ENCODE peak calls at places on chromosomes 5 and 9, in ten cellular contexts. One of them, this sample, is unnamed.
A peak's percentile ranks its signal among the peaks of the same experiment; 100 is the strongest.

GRCh38 chr5:135345945-135346731 is 52.9 kb downstream of the MACROH2A1 start:
- DNase-seq in mesenteric fat pad: peak; percentile 12
- DNase-seq in retina: no peak
- DNase-seq in GM18507: no peak
- DNase-seq in renal cortical epithelial cell: peak; percentile 24
- DNase-seq in right cardiac atrium: no peak
- DNase-seq in PC-9: no peak
- DNase-seq in Daoy: no peak
- DNase-seq in aorta: peak; percentile 32
- DNase-seq in HEK293T: no peak
- DNase-seq in this sample: no peak

GRCh38 chr5:103562084-103562452 is 521 bp downstream of the NUDT12 start:
- DNase-seq in mesenteric fat pad: no peak
- DNase-seq in retina: no peak
- DNase-seq in GM18507: no peak
- DNase-seq in renal cortical epithelial cell: peak; percentile 1
- DNase-seq in right cardiac atrium: no peak
- DNase-seq in PC-9: no peak
- DNase-seq in Daoy: no peak
- DNase-seq in aorta: no peak
- DNase-seq in HEK293T: no peak
- DNase-seq in this sample: peak; percentile 19

GRCh38 chr5:120293796-120294195 is 170.3 kb upstream of the PRR16 start:
- DNase-seq in mesenteric fat pad: no peak
- DNase-seq in retina: no peak
- DNase-seq in GM18507: no peak
- DNase-seq in renal cortical epithelial cell: peak; percentile 70
- DNase-seq in right cardiac atrium: no peak
- DNase-seq in PC-9: no peak
- DNase-seq in Daoy: peak; percentile 40
- DNase-seq in aorta: no peak
- DNase-seq in HEK293T: no peak
- DNase-seq in this sample: no peak

GRCh38 chr5:32687167-32687831 is 23.8 kb upstream of the NPR3 start:
- DNase-seq in mesenteric fat pad: no peak
- DNase-seq in retina: no peak
- DNase-seq in GM18507: no peak
- DNase-seq in renal cortical epithelial cell: peak; percentile 84
- DNase-seq in right cardiac atrium: no peak
- DNase-seq in PC-9: peak; percentile 36
- DNase-seq in Daoy: no peak
- DNase-seq in aorta: no peak
- DNase-seq in HEK293T: no peak
- DNase-seq in this sample: peak; percentile 34

GRCh38 chr5:169503899-169504298 is 79.7 kb upstream of the SPDL1 start:
- DNase-seq in mesenteric fat pad: no peak
- DNase-seq in retina: no peak
- DNase-seq in GM18507: no peak
- DNase-seq in renal cortical epithelial cell: no peak
- DNase-seq in right cardiac atrium: no peak
- DNase-seq in PC-9: no peak
- DNase-seq in Daoy: no peak
- DNase-seq in aorta: no peak
- DNase-seq in HEK293T: no peak
- DNase-seq in this sample: no peak

GRCh38 chr5:110116539-110116938 is 426.8 kb downstream of the MAN2A1 start:
- DNase-seq in mesenteric fat pad: no peak
- DNase-seq in retina: no peak
- DNase-seq in GM18507: no peak
- DNase-seq in renal cortical epithelial cell: no peak
- DNase-seq in right cardiac atrium: no peak
- DNase-seq in PC-9: no peak
- DNase-seq in Daoy: no peak
- DNase-seq in aorta: no peak
- DNase-seq in HEK293T: no peak
- DNase-seq in this sample: no peak

GRCh38 chr5:119379929-119380328 is 24.1 kb downstream of the TNFAIP8 start:
- DNase-seq in mesenteric fat pad: no peak
- DNase-seq in retina: no peak
- DNase-seq in GM18507: no peak
- DNase-seq in renal cortical epithelial cell: no peak
- DNase-seq in right cardiac atrium: no peak
- DNase-seq in PC-9: no peak
- DNase-seq in Daoy: no peak
- DNase-seq in aorta: no peak
- DNase-seq in HEK293T: no peak
- DNase-seq in this sample: no peak

GRCh38 chr5:108579236-108579635 is 168.5 kb upstream of the FER start:
- DNase-seq in mesenteric fat pad: no peak
- DNase-seq in retina: no peak
- DNase-seq in GM18507: no peak
- DNase-seq in renal cortical epithelial cell: no peak
- DNase-seq in right cardiac atrium: no peak
- DNase-seq in PC-9: no peak
- DNase-seq in Daoy: no peak
- DNase-seq in aorta: no peak
- DNase-seq in HEK293T: no peak
- DNase-seq in this sample: no peak

GRCh38 chr9:3099601-3100000 is 255.7 kb upstream of the PUM3 start:
- DNase-seq in mesenteric fat pad: no peak
- DNase-seq in retina: no peak
- DNase-seq in GM18507: no peak
- DNase-seq in renal cortical epithelial cell: no peak
- DNase-seq in right cardiac atrium: no peak
- DNase-seq in PC-9: no peak
- DNase-seq in Daoy: no peak
- DNase-seq in aorta: no peak
- DNase-seq in HEK293T: no peak
- DNase-seq in this sample: no peak

GRCh38 chr9:133677126-133678010 is 41.2 kb downstream of the DBH start:
- DNase-seq in mesenteric fat pad: no peak
- DNase-seq in retina: no peak
- DNase-seq in GM18507: no peak
- DNase-seq in renal cortical epithelial cell: no peak
- DNase-seq in right cardiac atrium: no peak
- DNase-seq in PC-9: no peak
- DNase-seq in Daoy: no peak
- DNase-seq in aorta: no peak
- DNase-seq in HEK293T: no peak
- DNase-seq in this sample: no peak

GRCh38 chr5:151870820-151871219 is 53.8 kb downstream of the GLRA1 start:
- DNase-seq in mesenteric fat pad: no peak
- DNase-seq in retina: no peak
- DNase-seq in GM18507: no peak
- DNase-seq in renal cortical epithelial cell: peak; percentile 82
- DNase-seq in right cardiac atrium: no peak
- DNase-seq in PC-9: no peak
- DNase-seq in Daoy: peak; percentile 87
- DNase-seq in aorta: no peak
- DNase-seq in HEK293T: no peak
- DNase-seq in this sample: no peak

GRCh38 chr5:158492850-158493249 is 606.9 kb downstream of the EBF1 start:
- DNase-seq in mesenteric fat pad: no peak
- DNase-seq in retina: no peak
- DNase-seq in GM18507: no peak
- DNase-seq in renal cortical epithelial cell: peak; percentile 20
- DNase-seq in right cardiac atrium: no peak
- DNase-seq in PC-9: no peak
- DNase-seq in Daoy: peak; percentile 81
- DNase-seq in aorta: no peak
- DNase-seq in HEK293T: peak; percentile 18
- DNase-seq in this sample: no peak

GRCh38 chr5:96080557-96080956 is 118.9 kb upstream of the ELL2 start:
- DNase-seq in mesenteric fat pad: no peak
- DNase-seq in retina: no peak
- DNase-seq in GM18507: no peak
- DNase-seq in renal cortical epithelial cell: peak; percentile 81
- DNase-seq in right cardiac atrium: no peak
- DNase-seq in PC-9: no peak
- DNase-seq in Daoy: peak; percentile 71
- DNase-seq in aorta: no peak
- DNase-seq in HEK293T: no peak
- DNase-seq in this sample: no peak

GRCh38 chr9:125988479-125989050 is 241.4 kb downstream of the PBX3 start:
- DNase-seq in mesenteric fat pad: peak; percentile 43
- DNase-seq in retina: no peak
- DNase-seq in GM18507: no peak
- DNase-seq in renal cortical epithelial cell: no peak
- DNase-seq in right cardiac atrium: no peak
- DNase-seq in PC-9: no peak
- DNase-seq in Daoy: no peak
- DNase-seq in aorta: peak; percentile 68
- DNase-seq in HEK293T: no peak
- DNase-seq in this sample: no peak

GRCh38 chr5:140642718-140643117 is 3.5 kb downstream of the TMCO6 start:
- DNase-seq in mesenteric fat pad: no peak
- DNase-seq in retina: no peak
- DNase-seq in GM18507: no peak
- DNase-seq in renal cortical epithelial cell: peak; percentile 64
- DNase-seq in right cardiac atrium: no peak
- DNase-seq in PC-9: no peak
- DNase-seq in Daoy: no peak
- DNase-seq in aorta: no peak
- DNase-seq in HEK293T: no peak
- DNase-seq in this sample: no peak

GRCh38 chr9:107213561-107214028 is 69.5 kb upstream of the RAD23B start:
- DNase-seq in mesenteric fat pad: no peak
- DNase-seq in retina: no peak
- DNase-seq in GM18507: peak; percentile 9
- DNase-seq in renal cortical epithelial cell: peak; percentile 100
- DNase-seq in right cardiac atrium: no peak
- DNase-seq in PC-9: peak; percentile 37
- DNase-seq in Daoy: peak; percentile 96
- DNase-seq in aorta: no peak
- DNase-seq in HEK293T: no peak
- DNase-seq in this sample: no peak

GRCh38 chr5:119355244-119355635 is 579 bp upstream of the TNFAIP8 start:
- DNase-seq in mesenteric fat pad: no peak
- DNase-seq in retina: peak; percentile 51
- DNase-seq in GM18507: no peak
- DNase-seq in renal cortical epithelial cell: peak; percentile 50
- DNase-seq in right cardiac atrium: no peak
- DNase-seq in PC-9: peak; percentile 73
- DNase-seq in Daoy: peak; percentile 78
- DNase-seq in aorta: no peak
- DNase-seq in HEK293T: no peak
- DNase-seq in this sample: peak; percentile 26

GRCh38 chr9:70421272-70422180 is 7.1 kb upstream of the KLF9 start:
- DNase-seq in mesenteric fat pad: no peak
- DNase-seq in retina: no peak
- DNase-seq in GM18507: no peak
- DNase-seq in renal cortical epithelial cell: peak; percentile 75
- DNase-seq in right cardiac atrium: no peak
- DNase-seq in PC-9: no peak
- DNase-seq in Daoy: peak; percentile 18
- DNase-seq in aorta: no peak
- DNase-seq in HEK293T: no peak
- DNase-seq in this sample: peak; percentile 31

GRCh38 chr5:154779105-154779504 is 23.9 kb downstream of the LARP1 start:
- DNase-seq in mesenteric fat pad: no peak
- DNase-seq in retina: no peak
- DNase-seq in GM18507: no peak
- DNase-seq in renal cortical epithelial cell: peak; percentile 91
- DNase-seq in right cardiac atrium: no peak
- DNase-seq in PC-9: no peak
- DNase-seq in Daoy: peak; percentile 81
- DNase-seq in aorta: no peak
- DNase-seq in HEK293T: no peak
- DNase-seq in this sample: no peak

GRCh38 chr5:56012281-56012963 is 17.7 kb upstream of the IL6ST start:
- DNase-seq in mesenteric fat pad: no peak
- DNase-seq in retina: no peak
- DNase-seq in GM18507: no peak
- DNase-seq in renal cortical epithelial cell: no peak
- DNase-seq in right cardiac atrium: peak; percentile 21
- DNase-seq in PC-9: no peak
- DNase-seq in Daoy: peak; percentile 46
- DNase-seq in aorta: no peak
- DNase-seq in HEK293T: no peak
- DNase-seq in this sample: no peak

GRCh38 chr5:38473008-38473407 is 83.4 kb downstream of the LIFR start:
- DNase-seq in mesenteric fat pad: no peak
- DNase-seq in retina: no peak
- DNase-seq in GM18507: no peak
- DNase-seq in renal cortical epithelial cell: no peak
- DNase-seq in right cardiac atrium: peak; percentile 46
- DNase-seq in PC-9: no peak
- DNase-seq in Daoy: no peak
- DNase-seq in aorta: no peak
- DNase-seq in HEK293T: no peak
- DNase-seq in this sample: peak; percentile 43

GRCh38 chr5:89200899-89201298 is 317.9 kb upstream of the MEF2C start:
- DNase-seq in mesenteric fat pad: no peak
- DNase-seq in retina: no peak
- DNase-seq in GM18507: no peak
- DNase-seq in renal cortical epithelial cell: no peak
- DNase-seq in right cardiac atrium: no peak
- DNase-seq in PC-9: no peak
- DNase-seq in Daoy: no peak
- DNase-seq in aorta: no peak
- DNase-seq in HEK293T: no peak
- DNase-seq in this sample: no peak

GRCh38 chr5:17817946-17818345 is 183.7 kb downstream of the TAF11L14 start:
- DNase-seq in mesenteric fat pad: no peak
- DNase-seq in retina: no peak
- DNase-seq in GM18507: no peak
- DNase-seq in renal cortical epithelial cell: no peak
- DNase-seq in right cardiac atrium: no peak
- DNase-seq in PC-9: no peak
- DNase-seq in Daoy: no peak
- DNase-seq in aorta: no peak
- DNase-seq in HEK293T: no peak
- DNase-seq in this sample: no peak

GRCh38 chr5:128538249-128539037 is 398 bp upstream of the FBN2 start:
- DNase-seq in mesenteric fat pad: no peak
- DNase-seq in retina: peak; percentile 84
- DNase-seq in GM18507: no peak
- DNase-seq in renal cortical epithelial cell: peak; percentile 2
- DNase-seq in right cardiac atrium: peak; percentile 38
- DNase-seq in PC-9: no peak
- DNase-seq in Daoy: peak; percentile 85
- DNase-seq in aorta: peak; percentile 75
- DNase-seq in HEK293T: peak; percentile 68
- DNase-seq in this sample: peak; percentile 76

GRCh38 chr5:180088561-180088960 is 17.0 kb upstream of the RNF130 start:
- DNase-seq in mesenteric fat pad: no peak
- DNase-seq in retina: no peak
- DNase-seq in GM18507: no peak
- DNase-seq in renal cortical epithelial cell: no peak
- DNase-seq in right cardiac atrium: no peak
- DNase-seq in PC-9: no peak
- DNase-seq in Daoy: no peak
- DNase-seq in aorta: no peak
- DNase-seq in HEK293T: no peak
- DNase-seq in this sample: no peak

GRCh38 chr9:95107001-95107749 is 210.3 kb downstream of the FANCC start:
- DNase-seq in mesenteric fat pad: peak; percentile 62
- DNase-seq in retina: peak; percentile 82
- DNase-seq in GM18507: no peak
- DNase-seq in renal cortical epithelial cell: peak; percentile 57
- DNase-seq in right cardiac atrium: no peak
- DNase-seq in PC-9: no peak
- DNase-seq in Daoy: no peak
- DNase-seq in aorta: peak; percentile 84
- DNase-seq in HEK293T: no peak
- DNase-seq in this sample: peak; percentile 62

GRCh38 chr5:116622375-116623075 is 47.9 kb upstream of the SEMA6A start:
- DNase-seq in mesenteric fat pad: no peak
- DNase-seq in retina: no peak
- DNase-seq in GM18507: no peak
- DNase-seq in renal cortical epithelial cell: no peak
- DNase-seq in right cardiac atrium: no peak
- DNase-seq in PC-9: no peak
- DNase-seq in Daoy: no peak
- DNase-seq in aorta: no peak
- DNase-seq in HEK293T: no peak
- DNase-seq in this sample: no peak

GRCh38 chr9:29297592-29297991 is 1724.3 kb upstream of the C9orf72 start:
- DNase-seq in mesenteric fat pad: no peak
- DNase-seq in retina: no peak
- DNase-seq in GM18507: no peak
- DNase-seq in renal cortical epithelial cell: no peak
- DNase-seq in right cardiac atrium: no peak
- DNase-seq in PC-9: no peak
- DNase-seq in Daoy: no peak
- DNase-seq in aorta: no peak
- DNase-seq in HEK293T: no peak
- DNase-seq in this sample: no peak

This sample was measured in testis.